ENCODE peak calls at places on chromosomes 16 and 17, in four cellular contexts. C is D341Med, K is prostate gland, E is pancreas. P is an unnamed sample.

GRCh38 chr17:65183736-65184135 is 46.6 kb downstream of the RGS9 start:
- DNase-seq in K (peak; percentile 4), E (no peak), C (no peak), P (no peak)

GRCh38 chr17:17190188-17190587 is 15.9 kb downstream of the PLD6 start:
- DNase-seq in K (no peak), E (no peak), C (no peak), P (no peak)

GRCh38 chr16:88819126-88819525 is 7.4 kb upstream of the APRT start:
- DNase-seq in K (no peak), C (no peak), E (no peak), P (no peak)

GRCh38 chr17:21680366-21680765 is 12.0 kb upstream of the KCNJ18 start:
- DNase-seq in K (no peak), E (peak; percentile 61), C (no peak), P (no peak)

GRCh38 chr17:32256012-32256694 is 9.5 kb upstream of the RHBDL3 start:
- DNase-seq in C (no peak), E (peak; percentile 47), K (no peak), P (no peak)

GRCh38 chr17:78583091-78583490 is 5.9 kb upstream of the DNAH17 start:
- DNase-seq in K (no peak), C (no peak), E (no peak), P (no peak)

GRCh38 chr17:75809631-75810111 is 25.1 kb downstream of the UNK start:
- DNase-seq in K (no peak), C (peak; percentile 38), E (no peak), P (no peak)

GRCh38 chr16:85415196-85415988 is 197.7 kb upstream of the GSE1 start:
- DNase-seq in E (peak; percentile 54), K (no peak), C (no peak), P (no peak)

GRCh38 chr17:39271546-39271945 is 45.8 kb upstream of the STAC2 start:
- DNase-seq in E (no peak), K (no peak), C (no peak), P (no peak)

GRCh38 chr17:49241763-49242312 is 11.3 kb upstream of the PHOSPHO1 start:
- DNase-seq in C (no peak), K (no peak), E (no peak), P (no peak)

GRCh38 chr17:33970271-33970670 is 284.8 kb upstream of the CCL2 start:
- DNase-seq in K (no peak), E (no peak), C (no peak), P (no peak)

GRCh38 chr16:12570046-12570618 is 233.6 kb downstream of the CPPED1 start:
- DNase-seq in E (peak; percentile 20), K (no peak), C (no peak), P (no peak)

GRCh38 chr17:19561697-19562318 is 28.2 kb downstream of the SLC47A1 start:
- DNase-seq in C (no peak), K (no peak), E (no peak), P (no peak)

GRCh38 chr17:50898369-50899004 is 32.3 kb upstream of the TOB1 start:
- DNase-seq in E (no peak), K (no peak), C (no peak), P (no peak)

GRCh38 chr16:17138801-17139200 is 332.0 kb downstream of the XYLT1 start:
- DNase-seq in K (no peak), C (no peak), E (no peak), P (no peak)

GRCh38 chr16:4461250-4462085 is 13.0 kb downstream of the NMRAL1 start:
- DNase-seq in C (no peak), E (no peak), K (no peak), P (no peak)

GRCh38 chr17:2462481-2462880 is 49.2 kb downstream of the METTL16 start:
- DNase-seq in E (no peak), C (no peak), K (no peak), P (no peak)

GRCh38 chr16:22424161-22424937 is 49.9 kb upstream of the CDR2 start:
- DNase-seq in K (peak; percentile 31), E (no peak), C (no peak), P (no peak)

GRCh38 chr16:31081428-31082351 is 7.1 kb downstream of the PRSS53 start:
- DNase-seq in E (no peak), C (peak; percentile 22), K (no peak), P (no peak)

GRCh38 chr16:1158456-1159324 is 5.8 kb downstream of the CACNA1H start:
- DNase-seq in C (no peak), E (peak; percentile 81), K (no peak), P (peak; percentile 53)

GRCh38 chr17:56751145-56751743 is 82.5 kb downstream of the C17orf67 start:
- DNase-seq in K (no peak), E (no peak), C (no peak), P (no peak)

GRCh38 chr17:31511176-31511540 is 119.7 kb downstream of the RAB11FIP4 start:
- DNase-seq in K (no peak), C (no peak), E (peak; percentile 87), P (peak; percentile 85)

GRCh38 chr17:77216435-77216980 is 75.7 kb downstream of the SEC14L1 start:
- DNase-seq in K (no peak), E (no peak), C (no peak), P (no peak)

GRCh38 chr17:29225388-29225787 is 21.3 kb upstream of the CRYBA1 start:
- DNase-seq in K (no peak), E (no peak), C (no peak), P (no peak)

GRCh38 chr17:29566473-29567361 is at the start of gene ABHD15:
- DNase-seq in K (peak; percentile 53), E (peak; percentile 90), C (peak; percentile 91), P (peak; percentile 67)

GRCh38 chr16:51816929-51817328 is 665.9 kb upstream of the SALL1 start:
- DNase-seq in E (no peak), C (no peak), K (no peak), P (no peak)

GRCh38 chr16:70805380-70805779 is 4.4 kb upstream of the VAC14 start:
- DNase-seq in E (no peak), C (no peak), K (no peak), P (no peak)

GRCh38 chr16:85675528-85675927 is 13.2 kb downstream of the GINS2 start:
- DNase-seq in C (no peak), E (no peak), K (no peak), P (no peak)

GRCh38 chr16:57444711-57445110 is 2.5 kb downstream of the CIAPIN1 start:
- DNase-seq in K (no peak), E (no peak), C (no peak), P (no peak)

GRCh38 chr17:75047398-75048098 is 523 bp downstream of the KCTD2 start:
- DNase-seq in C (no peak), K (no peak), E (peak; percentile 67), P (no peak)

GRCh38 chr17:8012045-8012580 is 9.7 kb downstream of the GUCY2D start:
- DNase-seq in C (no peak), K (no peak), E (peak; percentile 20), P (no peak)

GRCh38 chr17:45132302-45132568 is at the start of gene PLCD3:
- DNase-seq in E (no peak), C (no peak), K (no peak), P (no peak)

GRCh38 chr16:85641776-85642176 is 28.7 kb downstream of the GSE1 start:
- DNase-seq in K (peak; percentile 66), C (no peak), E (peak; percentile 84), P (peak; percentile 86)

GRCh38 chr17:21283482-21284318 is 811 bp upstream of the MAP2K3 start:
- DNase-seq in E (peak; percentile 77), K (no peak), C (no peak), P (no peak)

P was measured in mucosa of gallbladder.